ENCODE peak calls at places on chromosomes 3 and 15, in ten cellular contexts. J is MM.1S; V is caudate nucleus; W is dermis blood vessel endothelial cell; B is activated CD8-positive, alpha-beta memory T cell treated with anti-CD3 and anti-CD28 coated beads for 4 hours; L is stimulated activated CD4-positive, alpha-beta T cell treated with anti-CD3 and anti-CD28 coated beads, Interleukin-1b, Interleukin-23, amount 100 ng/mL, for 1 hour; K is stromal cell of bone marrow; A is Right ventricle myocardium superior; U is GM06990; R is C1 segment of cervical spinal cord. X is an unnamed sample.

GRCh38 chr15:55873024-55873745 is 120.2 kb downstream of the NEDD4 start:
- DNase-seq in R (no peak), U (no peak), K (no peak), J (no peak), L (no peak), V (no peak), B (no peak), A (no peak), W (peak), X (no peak)

GRCh38 chr3:140242818-140243276 is 307.9 kb downstream of the CLSTN2 start:
- DNase-seq in J (no peak), L (no peak), A (no peak), B (no peak), V (no peak), U (no peak), K (no peak), R (no peak), W (no peak), X (no peak)

GRCh38 chr3:192655040-192655439 is 72.3 kb downstream of the FGF12 start:
- DNase-seq in B (no peak), K (no peak), R (no peak), W (no peak), A (no peak), U (no peak), V (no peak), J (no peak), L (no peak), X (no peak)

GRCh38 chr3:87771338-87772059 is 287.3 kb downstream of the CGGBP1 start:
- DNase-seq in U (peak), V (no peak), W (peak), B (no peak), R (no peak), A (no peak), J (peak), K (peak), L (no peak), X (no peak)

GRCh38 chr3:143998266-143998665 is 26.6 kb downstream of the DIPK2A start:
- DNase-seq in A (no peak), R (peak), W (no peak), U (no peak), B (no peak), V (no peak), K (no peak), L (no peak), J (no peak), X (no peak)

GRCh38 chr3:123300572-123300971 is 98.8 kb downstream of the SEC22A start:
- DNase-seq in K (no peak), B (no peak), V (no peak), U (no peak), A (no peak), R (no peak), W (no peak), J (no peak), L (no peak), X (no peak)

GRCh38 chr15:84387086-84387485 is 151.5 kb downstream of the GOLGA6L4 start:
- DNase-seq in B (no peak), L (no peak), W (no peak), J (no peak), A (no peak), U (no peak), R (no peak), V (no peak), K (no peak), X (no peak)

GRCh38 chr15:34855397-34855796 is 60.0 kb upstream of the ACTC1 start:
- DNase-seq in L (no peak), A (no peak), K (peak), J (no peak), W (peak), U (no peak), V (no peak), R (no peak), B (no peak), X (peak)

GRCh38 chr15:83904107-83904720 is 250.3 kb downstream of the ADAMTSL3 start:
- DNase-seq in W (no peak), L (no peak), A (no peak), V (no peak), U (no peak), B (no peak), K (peak), R (no peak), J (no peak), X (peak)

GRCh38 chr3:25476639-25477038 is 48.6 kb downstream of the RARB start:
- DNase-seq in L (no peak), R (no peak), A (no peak), V (no peak), J (no peak), B (no peak), W (no peak), U (no peak), K (peak), X (no peak)

X was measured in AG08395.